ENCODE peak calls at places on chromosomes 3 and 15, in four cellular contexts. R, G, B and C are unnamed samples.

GRCh38 chr15:63466378-63467192 is 37.8 kb upstream of the USP3 start:
- DNase-seq in B (peak), R (peak), G (peak), C (peak)

GRCh38 chr3:71641669-71642068 is 58.1 kb upstream of the FOXP1 start:
- DNase-seq in R (peak), G (peak), B (peak), C (no peak)

GRCh38 chr3:47005212-47006144 is 26.0 kb downstream of the NBEAL2 start:
- DNase-seq in G (no peak), R (no peak), B (no peak), C (no peak)

GRCh38 chr3:71201939-71202338 is 381.6 kb downstream of the FOXP1 start:
- DNase-seq in R (no peak), G (no peak), B (no peak), C (no peak)

GRCh38 chr15:40128746-40129660 is 20.3 kb upstream of the BMF start:
- DNase-seq in B (no peak), R (no peak), G (no peak), C (no peak)

GRCh38 chr3:104178695-104179094 is 1188.0 kb upstream of the ALCAM start:
- DNase-seq in R (no peak), B (no peak), G (no peak), C (no peak)

GRCh38 chr3:58801541-58801940 is 135.0 kb upstream of the FAM3D start:
- DNase-seq in G (no peak), R (no peak), B (no peak), C (no peak)

GRCh38 chr3:143207338-143207961 is 87.9 kb downstream of the CHST2 start:
- DNase-seq in R (peak), G (no peak), B (no peak), C (no peak)

GRCh38 chr15:71526061-71526460 is 284.3 kb upstream of the NR2E3 start:
- DNase-seq in G (no peak), B (no peak), R (no peak), C (no peak)

GRCh38 chr3:127953636-127954035 is 38.6 kb downstream of the KBTBD12 start:
- DNase-seq in R (no peak), G (no peak), B (no peak), C (no peak)

GRCh38 chr3:54046677-54047214 is 75.6 kb upstream of the CACNA2D3 start:
- DNase-seq in R (no peak), G (no peak), B (no peak), C (no peak)

GRCh38 chr3:182911782-182912111 is 68.6 kb downstream of the DCUN1D1 start:
- DNase-seq in R (no peak), G (no peak), B (no peak), C (no peak)

GRCh38 chr3:182912476-182912875 is 67.9 kb downstream of the DCUN1D1 start:
- DNase-seq in R (peak), B (no peak), G (no peak), C (no peak)

GRCh38 chr3:182910939-182911781 is 69.2 kb downstream of the DCUN1D1 start:
- DNase-seq in G (no peak), R (no peak), B (no peak), C (no peak)

GRCh38 chr3:182914341-182914740 is 66.0 kb downstream of the DCUN1D1 start:
- DNase-seq in G (no peak), R (no peak), B (no peak), C (no peak)

DNA sequence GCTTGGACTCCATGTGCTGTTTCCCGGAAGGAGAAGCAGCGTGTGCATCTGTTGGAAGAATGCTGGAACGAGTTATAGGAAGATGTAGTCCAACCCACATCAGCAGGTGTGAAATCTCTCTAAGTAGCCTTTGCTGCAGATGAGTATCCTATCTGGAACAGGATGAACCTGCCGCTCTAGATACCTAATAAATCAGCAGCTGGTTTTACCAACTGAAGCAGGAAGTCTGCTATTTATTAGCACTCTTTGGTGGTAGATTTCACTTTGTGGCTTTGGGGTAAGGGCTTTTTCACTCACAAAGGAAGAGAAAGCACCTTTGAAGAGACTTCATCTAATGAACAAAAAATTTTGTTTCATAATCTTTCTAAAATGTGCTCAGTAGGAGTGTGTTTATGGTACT is 66.4 kb downstream of the DCUN1D1 start:
- DNase-seq in R (no peak), B (no peak), G (no peak), C (no peak)
- TF ChIP-seq JUN in R (no peak), B (no peak), G (no peak), C (no peak)

GRCh38 chr3:157868881-157869280 is 237.3 kb downstream of the SHOX2 start:
- DNase-seq in G (no peak), R (no peak), B (no peak), C (no peak)

GRCh38 chr3:157871248-157871647 is 235.0 kb downstream of the SHOX2 start:
- DNase-seq in R (no peak), G (no peak), B (no peak), C (no peak)

GRCh38 chr3:157859541-157859940 is 246.7 kb downstream of the SHOX2 start:
- DNase-seq in G (no peak), B (no peak), R (no peak), C (no peak)

GRCh38 chr3:157868168-157868567 is 238.1 kb downstream of the SHOX2 start:
- DNase-seq in R (no peak), G (no peak), B (no peak), C (no peak)

GRCh38 chr3:157865449-157865862 is 240.8 kb downstream of the SHOX2 start:
- DNase-seq in R (peak), G (peak), B (peak), C (peak)
- TF ChIP-seq HMGXB4 in R (no peak), G (no peak), B (no peak), C (no peak)

GRCh38 chr3:45321607-45322391 is 66.6 kb upstream of the LARS2 start:
- DNase-seq in B (no peak), G (no peak), R (no peak), C (no peak)

GRCh38 chr3:45318712-45319111 is 69.7 kb upstream of the LARS2 start:
- DNase-seq in B (no peak), G (no peak), R (no peak), C (no peak)

GRCh38 chr3:45320986-45321385 is 67.4 kb upstream of the LARS2 start:
- DNase-seq in R (no peak), G (no peak), B (no peak), C (no peak)

GRCh38 chr3:45317710-45318109 is 70.7 kb upstream of the LARS2 start:
- DNase-seq in B (no peak), R (no peak), G (no peak), C (no peak)

GRCh38 chr3:45319231-45320085 is 68.9 kb upstream of the LARS2 start:
- DNase-seq in B (no peak), G (no peak), R (no peak), C (no peak)
- TF ChIP-seq NR3C1 in B (no peak), G (no peak), R (no peak), C (no peak)

DNA sequence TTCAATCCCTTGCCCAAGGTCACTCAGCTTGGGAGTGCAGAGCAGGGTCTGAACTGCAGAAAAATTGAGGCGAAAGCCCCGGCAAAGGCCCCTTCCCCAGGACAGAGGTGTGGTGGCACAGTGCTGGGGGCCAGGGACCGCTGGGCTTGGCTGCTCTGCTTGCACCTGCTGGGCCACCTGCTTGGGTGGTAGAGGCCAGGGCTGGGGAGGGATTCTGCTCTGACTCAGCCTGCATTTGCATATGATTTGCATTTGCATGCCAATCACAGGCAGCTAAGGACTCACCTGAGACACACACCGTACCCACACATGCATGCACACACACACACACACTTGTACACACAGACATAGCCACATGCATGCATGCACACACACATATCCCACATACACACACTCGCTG is 9.9 kb downstream of the GRM2 start:
- DNase-seq in B (no peak), R (no peak), G (no peak), C (peak)
- TF ChIP-seq JUN in B (no peak), R (no peak), G (no peak), C (no peak)

GRCh38 chr3:138220242-138220641 is 33.1 kb downstream of the ARMC8 start:
- DNase-seq in R (no peak), G (no peak), B (no peak), C (no peak)
- TF ChIP-seq HMGXB4 in R (no peak), G (no peak), B (no peak), C (no peak)

DNA sequence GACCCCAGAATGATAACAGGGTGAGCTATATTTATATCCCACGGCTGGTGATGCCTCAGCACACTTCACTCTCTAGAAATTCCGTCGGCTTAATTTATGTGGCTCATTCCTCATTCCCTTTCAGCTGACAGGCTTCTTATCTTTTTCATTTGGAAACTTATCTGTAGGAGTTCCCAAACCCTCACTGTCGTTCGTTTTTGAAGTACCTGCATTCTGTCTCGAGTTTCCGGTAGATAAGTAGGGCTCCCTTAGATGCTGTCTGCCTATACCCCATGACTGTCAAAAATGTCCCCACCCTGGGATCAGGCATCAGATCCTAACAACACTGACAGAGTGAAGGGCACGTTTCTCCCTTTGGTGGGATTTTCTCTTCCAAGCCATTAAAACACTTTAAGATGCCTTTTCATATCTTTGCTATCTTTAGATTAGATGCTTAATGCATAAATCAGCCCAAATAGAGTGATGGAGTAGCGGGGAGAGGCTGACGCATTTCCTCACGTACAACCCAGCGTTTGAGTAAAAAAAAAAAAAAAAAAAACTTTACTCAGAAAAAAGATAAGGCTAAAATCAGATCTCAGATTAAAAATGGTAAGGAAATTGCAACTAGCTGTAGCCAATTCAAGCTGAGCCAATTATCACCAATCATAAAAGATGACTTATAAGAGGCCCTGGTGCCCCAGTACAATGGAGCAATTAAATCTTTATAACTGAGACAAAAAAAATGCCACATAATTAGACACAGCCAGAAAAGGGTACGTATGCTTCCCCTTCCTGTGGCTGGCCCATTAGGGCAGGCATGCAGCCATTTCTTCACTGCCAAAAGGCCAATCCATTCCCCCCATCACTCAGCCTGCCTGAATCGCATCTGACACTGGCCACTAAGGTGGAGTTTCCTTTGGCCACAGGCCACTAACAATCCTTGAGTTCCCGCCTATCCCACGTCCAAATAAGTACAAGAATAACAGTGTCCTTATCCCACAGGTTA is 45.1 kb downstream of the RFTN1 start:
- DNase-seq in B (no peak), G (no peak), R (no peak), C (no peak)
- TF ChIP-seq NR3C1 in B (no peak), G (no peak), R (no peak), C (no peak)